ENCODE peak calls at places on chromosome X, in five cellular contexts. One of them, this sample, is unnamed.

GRCh38 chrX:33207056-33207455 is 4.3 kb downstream of the DMD start:
- DNase-seq in H1: no peak
- DNase-seq in K562: no peak
- DNase-seq in HepG2: no peak
- DNase-seq in A549: no peak
- DNase-seq in this sample: peak

GRCh38 chrX:68989865-68990606 is 161.2 kb downstream of the EFNB1 start:
- DNase-seq in HepG2: no peak
- DNase-seq in A549: no peak
- DNase-seq in K562: no peak
- DNase-seq in H1: peak
- DNase-seq in this sample: peak

GRCh38 chrX:21968333-21968732 is 27.8 kb downstream of the SMS start:
- DNase-seq in K562: no peak
- DNase-seq in H1: no peak
- DNase-seq in A549: no peak
- DNase-seq in HepG2: no peak
- DNase-seq in this sample: no peak

GRCh38 chrX:82092307-82092706 is 890.4 kb downstream of the SH3BGRL start:
- DNase-seq in K562: no peak
- DNase-seq in H1: no peak
- DNase-seq in A549: no peak
- DNase-seq in HepG2: no peak
- DNase-seq in this sample: no peak

GRCh38 chrX:46913710-46914109 is 1.5 kb downstream of the JADE3 start:
- DNase-seq in A549: no peak
- DNase-seq in H1: no peak
- DNase-seq in HepG2: peak
- DNase-seq in K562: no peak
- DNase-seq in this sample: peak

GRCh38 chrX:46571423-46572294 is 1.9 kb upstream of the CHST7 start:
- DNase-seq in K562: no peak
- DNase-seq in A549: no peak
- DNase-seq in H1: no peak
- DNase-seq in HepG2: peak
- DNase-seq in this sample: no peak

GRCh38 chrX:19673334-19674040 is 158.2 kb upstream of the MAP3K15 start:
- DNase-seq in A549: peak
- DNase-seq in K562: no peak
- DNase-seq in HepG2: peak
- DNase-seq in H1: no peak
- DNase-seq in this sample: peak

GRCh38 chrX:9897761-9898161 is 69.4 kb upstream of the CLDN34 start:
- DNase-seq in HepG2: no peak
- DNase-seq in H1: no peak
- DNase-seq in A549: no peak
- DNase-seq in K562: no peak
- DNase-seq in this sample: no peak

GRCh38 chrX:145524931-145525330 is 277.6 kb downstream of the SPANXN1 start:
- DNase-seq in K562: no peak
- DNase-seq in A549: no peak
- DNase-seq in HepG2: no peak
- DNase-seq in H1: no peak
- DNase-seq in this sample: no peak

GRCh38 chrX:111052478-111052877 is 43.5 kb upstream of the PAK3 start:
- DNase-seq in K562: no peak
- DNase-seq in H1: no peak
- DNase-seq in A549: no peak
- DNase-seq in HepG2: no peak
- DNase-seq in this sample: no peak

GRCh38 chrX:23888887-23889501 is 18.7 kb downstream of the APOO start:
- DNase-seq in HepG2: no peak
- DNase-seq in H1: no peak
- DNase-seq in K562: no peak
- DNase-seq in A549: no peak
- DNase-seq in this sample: no peak

GRCh38 chrX:48683411-48683982 is at the start of gene WAS:
- DNase-seq in HepG2: no peak
- DNase-seq in H1: no peak
- DNase-seq in A549: no peak
- DNase-seq in K562: no peak
- DNase-seq in this sample: no peak

GRCh38 chrX:40418413-40419195 is 162.2 kb upstream of the ATP6AP2 start:
- DNase-seq in HepG2: no peak
- DNase-seq in K562: no peak
- DNase-seq in A549: no peak
- DNase-seq in H1: no peak
- DNase-seq in this sample: no peak

GRCh38 chrX:37986893-37987292 is 19.5 kb upstream of the SYTL5 start:
- DNase-seq in HepG2: peak
- DNase-seq in H1: no peak
- DNase-seq in A549: no peak
- DNase-seq in K562: no peak
- DNase-seq in this sample: peak

GRCh38 chrX:14923761-14924160 is 50.5 kb downstream of the MOSPD2 start:
- DNase-seq in A549: no peak
- DNase-seq in HepG2: no peak
- DNase-seq in H1: no peak
- DNase-seq in K562: no peak
- DNase-seq in this sample: no peak

GRCh38 chrX:38805294-38806053 is 4.2 kb downstream of the MID1IP1 start:
- DNase-seq in K562: peak
- DNase-seq in HepG2: peak
- DNase-seq in H1: no peak
- DNase-seq in A549: peak
- DNase-seq in this sample: peak

GRCh38 chrX:10496345-10496965 is 123.9 kb downstream of the MID1 start:
- DNase-seq in H1: no peak
- DNase-seq in A549: no peak
- DNase-seq in HepG2: no peak
- DNase-seq in K562: no peak
- DNase-seq in this sample: peak

GRCh38 chrX:97527725-97528124 is 644.0 kb downstream of the RPA4 start:
- DNase-seq in K562: no peak
- DNase-seq in A549: no peak
- DNase-seq in H1: no peak
- DNase-seq in HepG2: no peak
- DNase-seq in this sample: no peak

GRCh38 chrX:150080497-150080896 is 142.2 kb upstream of the EOLA2 start:
- DNase-seq in HepG2: no peak
- DNase-seq in K562: no peak
- DNase-seq in A549: no peak
- DNase-seq in H1: no peak
- DNase-seq in this sample: no peak

GRCh38 chrX:11386001-11386523 is 92.8 kb downstream of the AMELX start:
- DNase-seq in HepG2: no peak
- DNase-seq in K562: no peak
- DNase-seq in H1: no peak
- DNase-seq in A549: no peak
- DNase-seq in this sample: no peak

DNA sequence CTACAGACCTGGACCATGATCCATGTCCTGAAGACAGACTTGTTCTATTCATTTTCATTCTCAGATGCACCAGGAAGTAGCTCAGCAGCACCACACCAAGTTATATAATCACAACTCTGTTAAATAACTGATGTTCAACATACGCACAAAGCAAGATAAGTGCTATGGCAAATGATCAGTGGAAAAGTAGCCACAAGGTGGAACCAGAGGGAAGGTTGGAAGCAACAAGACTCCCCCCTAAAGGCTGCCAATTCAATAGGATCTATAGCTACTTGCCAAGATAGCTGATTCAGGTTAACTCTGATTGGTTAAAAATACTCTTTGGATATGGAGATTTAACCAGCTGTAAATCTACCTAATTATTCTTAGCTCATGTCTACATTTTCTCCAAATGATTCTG is 23.7 kb upstream of the FAM47B start:
- DNase-seq in H1: no peak
- DNase-seq in A549: peak
- DNase-seq in HepG2: peak
- DNase-seq in K562: no peak
- DNase-seq in this sample: peak
- TF ChIP-seq JUN in H1: no peak
- TF ChIP-seq JUN in A549: no peak
- TF ChIP-seq JUN in HepG2: no peak
- TF ChIP-seq JUN in K562: no peak
- TF ChIP-seq JUN in this sample: no peak

GRCh38 chrX:106995678-106996077 is 4.3 kb downstream of the MORC4 start:
- DNase-seq in HepG2: no peak
- DNase-seq in K562: no peak
- DNase-seq in A549: no peak
- DNase-seq in H1: no peak
- DNase-seq in this sample: no peak

GRCh38 chrX:107000013-107000515 is at the start of gene MORC4:
- DNase-seq in H1: peak
- DNase-seq in K562: peak
- DNase-seq in A549: peak
- DNase-seq in HepG2: peak
- DNase-seq in this sample: peak

GRCh38 chrX:106999002-106999975 is 723 bp downstream of the MORC4 start:
- DNase-seq in HepG2: peak
- DNase-seq in K562: peak
- DNase-seq in A549: peak
- DNase-seq in H1: no peak
- DNase-seq in this sample: peak

DNA sequence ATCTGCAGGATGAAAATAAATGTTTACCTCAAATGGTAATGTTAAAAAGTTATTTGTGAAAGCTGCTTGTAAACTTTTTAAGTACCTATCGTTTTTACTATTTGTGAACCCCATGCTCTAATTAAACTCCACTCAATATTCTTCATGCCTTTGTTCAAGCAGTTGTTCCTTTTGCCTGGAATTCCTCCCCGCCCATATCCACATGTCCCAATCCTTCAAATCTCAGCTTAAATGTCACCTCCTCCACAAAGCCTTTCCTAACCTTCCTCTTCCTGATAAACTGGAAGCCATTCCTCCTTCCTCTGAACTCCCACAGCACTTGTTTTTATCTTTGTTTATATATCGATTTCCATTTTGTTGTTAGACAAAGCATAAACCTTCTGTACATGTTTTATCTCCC is 2.4 kb downstream of the MORC4 start:
- DNase-seq in K562: no peak
- DNase-seq in A549: no peak
- DNase-seq in HepG2: no peak
- DNase-seq in H1: no peak
- DNase-seq in this sample: no peak
- TF ChIP-seq POLR2A in K562: no peak
- TF ChIP-seq POLR2A in A549: no peak
- TF ChIP-seq POLR2A in HepG2: no peak
- TF ChIP-seq POLR2A in H1: no peak
- TF ChIP-seq POLR2A in this sample: no peak

GRCh38 chrX:74422576-74423288 is 1.4 kb downstream of the SLC16A2 start:
- DNase-seq in H1: no peak
- DNase-seq in HepG2: peak
- DNase-seq in A549: no peak
- DNase-seq in K562: no peak
- DNase-seq in this sample: peak
- TF ChIP-seq JUN in H1: no peak
- TF ChIP-seq JUN in HepG2: no peak
- TF ChIP-seq JUN in A549: no peak
- TF ChIP-seq JUN in K562: no peak
- TF ChIP-seq JUN in this sample: no peak

GRCh38 chrX:106484233-106484632 is 127.5 kb upstream of the RADX start:
- DNase-seq in H1: no peak
- DNase-seq in K562: no peak
- DNase-seq in A549: no peak
- DNase-seq in HepG2: no peak
- DNase-seq in this sample: no peak
- TF ChIP-seq POLR2A in H1: no peak
- TF ChIP-seq POLR2A in K562: no peak
- TF ChIP-seq POLR2A in A549: no peak
- TF ChIP-seq POLR2A in HepG2: no peak
- TF ChIP-seq POLR2A in this sample: no peak

DNA sequence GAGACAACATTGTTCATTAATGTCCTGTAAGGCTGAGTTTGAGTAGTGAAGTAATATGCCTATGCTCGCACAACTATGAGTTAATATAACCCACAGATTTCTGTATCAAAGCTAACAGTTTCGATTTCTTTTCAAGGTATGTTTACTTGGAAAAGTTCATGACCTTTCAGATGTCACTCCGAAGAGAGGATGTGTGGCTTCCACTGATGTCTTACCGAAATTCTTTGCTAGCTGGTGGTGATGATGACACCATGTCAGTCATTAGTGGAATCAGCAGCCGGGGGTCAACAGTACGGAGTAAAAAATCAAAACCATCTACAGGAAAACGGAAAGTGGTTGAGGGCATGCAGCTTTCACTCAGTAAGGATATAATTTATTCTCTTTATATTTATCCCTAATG is 124.9 kb downstream of the STAG2 start:
- DNase-seq in A549: no peak
- DNase-seq in HepG2: no peak
- DNase-seq in K562: no peak
- DNase-seq in H1: no peak
- DNase-seq in this sample: no peak
- TF ChIP-seq JUN in A549: no peak
- TF ChIP-seq JUN in HepG2: no peak
- TF ChIP-seq JUN in K562: no peak
- TF ChIP-seq JUN in H1: no peak
- TF ChIP-seq JUN in this sample: no peak

GRCh38 chrX:102599084-102599949 is at the start of gene ARMCX5:
- DNase-seq in H1: peak
- DNase-seq in A549: peak
- DNase-seq in K562: peak
- DNase-seq in HepG2: peak
- DNase-seq in this sample: peak
- TF ChIP-seq POLR2A in H1: peak
- TF ChIP-seq POLR2A in A549: peak
- TF ChIP-seq POLR2A in K562: peak
- TF ChIP-seq POLR2A in HepG2: peak
- TF ChIP-seq POLR2A in this sample: peak